ENCODE peak calls at places on chromosome 16, in five cellular contexts. P is mucosa of gallbladder; X is amniotic stem cell; V is activated T-cell treated with anti-CD3 and anti-CD28 coated beads, Interleukin-2, amount 50 U/mL, for 24 hours; M is renal cortical epithelial cell. H is an unnamed sample.

GRCh38 chr16:5349661-5350060 is 252.1 kb upstream of the EEF2KMT start:
- DNase-seq in X (no peak), P (no peak), M (no peak), V (no peak), H (no peak)

GRCh38 chr16:29290631-29291247 is 115.8 kb downstream of the NPIPB11 start:
- DNase-seq in V (peak), P (peak), M (peak), X (peak), H (peak)

GRCh38 chr16:56357291-56357764 is 68.0 kb downstream of the AMFR start:
- DNase-seq in X (no peak), M (peak), V (peak), P (no peak), H (no peak)

GRCh38 chr16:28193530-28194423 is 18.0 kb downstream of the XPO6 start:
- DNase-seq in M (peak), P (no peak), V (peak), X (peak), H (peak)

GRCh38 chr16:90020838-90021382 is 1.7 kb upstream of the DBNDD1 start:
- DNase-seq in P (no peak), X (no peak), M (peak), V (no peak), H (no peak)

GRCh38 chr16:31085371-31085770 is 3.4 kb downstream of the PRSS53 start:
- DNase-seq in M (no peak), P (no peak), X (no peak), V (no peak), H (no peak)

GRCh38 chr16:12588510-12588909 is 215.2 kb downstream of the CPPED1 start:
- DNase-seq in P (no peak), M (no peak), X (no peak), V (peak), H (no peak)

GRCh38 chr16:64459402-64459801 is 662.5 kb downstream of the CDH11 start:
- DNase-seq in P (no peak), V (no peak), X (no peak), M (no peak), H (no peak)

GRCh38 chr16:1538804-1539520 is 5.5 kb downstream of the TMEM204 start:
- DNase-seq in X (no peak), V (peak), P (no peak), M (no peak), H (no peak)

GRCh38 chr16:47490471-47490870 is 29.3 kb downstream of the PHKB start:
- DNase-seq in M (no peak), X (no peak), V (no peak), P (no peak), H (no peak)

GRCh38 chr16:3951861-3952332 is 71.4 kb upstream of the CREBBP start:
- DNase-seq in P (no peak), V (no peak), M (no peak), X (peak), H (no peak)

GRCh38 chr16:13856398-13856797 is 63.6 kb upstream of the ERCC4 start:
- DNase-seq in X (no peak), P (no peak), V (no peak), M (peak), H (no peak)

GRCh38 chr16:77298638-77299360 is 99.6 kb downstream of the SYCE1L start:
- DNase-seq in M (peak), X (no peak), P (no peak), V (no peak), H (peak)

GRCh38 chr16:19330801-19331484 is 45.4 kb downstream of the CLEC19A start:
- DNase-seq in V (no peak), M (no peak), P (no peak), X (no peak), H (no peak)

GRCh38 chr16:3669067-3669466 is 14.6 kb downstream of the DNASE1 start:
- DNase-seq in V (no peak), M (no peak), P (no peak), X (no peak), H (no peak)

GRCh38 chr16:2210386-2211365 is at the start of gene BRICD5:
- DNase-seq in X (no peak), M (no peak), V (no peak), P (no peak), H (no peak)

GRCh38 chr16:52446076-52446475 is 100.9 kb downstream of the TOX3 start:
- DNase-seq in M (peak), V (no peak), P (peak), X (no peak), H (no peak)

H was measured in T1000.